ENCODE peak calls at places on chromosome 18, in five cellular contexts. U is stimulated activated CD4-positive, alpha-beta T cell treated with anti-CD3 and anti-CD28 coated beads, Interleukin-1b, Interleukin-23, amount 100 ng/mL, for 24 hours; F is stomach; N is AG09309; S is bronchial epithelial cell. G is an unnamed sample.

GRCh38 chr18:46518438-46518837 is 138.6 kb downstream of the LOXHD1 start:
- DNase-seq in U (no peak), F (no peak), N (no peak), S (peak), G (no peak)

GRCh38 chr18:13542520-13542847 is 183.9 kb downstream of the FAM210A start:
- DNase-seq in U (no peak), F (no peak), N (no peak), S (no peak), G (no peak)

GRCh38 chr18:9539938-9540337 is 64.6 kb downstream of the RALBP1 start:
- DNase-seq in U (no peak), F (no peak), N (no peak), S (no peak), G (no peak)

GRCh38 chr18:24799720-24800119 is 339.3 kb downstream of the HRH4 start:
- DNase-seq in U (no peak), F (no peak), N (no peak), S (peak), G (no peak)

GRCh38 chr18:32454667-32455066 is 16.0 kb downstream of the GAREM1 start:
- DNase-seq in U (no peak), F (no peak), N (no peak), S (peak), G (no peak)

GRCh38 chr18:3211236-3211992 is 8.4 kb downstream of the MYOM1 start:
- DNase-seq in U (no peak), F (no peak), N (no peak), S (no peak), G (no peak)

GRCh38 chr18:59061914-59062642 is 77.6 kb upstream of the SEC11C start:
- DNase-seq in U (no peak), F (no peak), N (no peak), S (no peak), G (no peak)

GRCh38 chr18:3449702-3450357 is at the start of gene TGIF1:
- DNase-seq in U (no peak), F (peak), N (no peak), S (peak), G (peak)

GRCh38 chr18:44325903-44326650 is 354.6 kb upstream of the SETBP1 start:
- DNase-seq in U (no peak), F (peak), N (peak), S (peak), G (no peak)

GRCh38 chr18:35441857-35442595 is 55.7 kb downstream of the INO80C start:
- DNase-seq in U (no peak), F (no peak), N (no peak), S (peak), G (no peak)

GRCh38 chr18:29012364-29012763 is 835.4 kb upstream of the CDH2 start:
- DNase-seq in U (no peak), F (no peak), N (no peak), S (no peak), G (no peak)

GRCh38 chr18:27185025-27185763 is at the start of gene CHST9:
- DNase-seq in U (no peak), F (peak), N (no peak), S (no peak), G (no peak)

GRCh38 chr18:22517356-22517755 is 99.6 kb upstream of the CTAGE1 start:
- DNase-seq in U (no peak), F (no peak), N (no peak), S (no peak), G (no peak)

GRCh38 chr18:61637319-61637718 is 255.5 kb downstream of the RNF152 start:
- DNase-seq in U (no peak), F (peak), N (no peak), S (no peak), G (no peak)

GRCh38 chr18:48866028-48866733 is 84.6 kb downstream of the SMAD7 start:
- DNase-seq in U (no peak), F (peak), N (peak), S (peak), G (no peak)

GRCh38 chr18:78634061-78634696 is 345.4 kb upstream of the SALL3 start:
- DNase-seq in U (no peak), F (no peak), N (no peak), S (no peak), G (no peak)

GRCh38 chr18:29191263-29191662 is 1014.3 kb upstream of the CDH2 start:
- DNase-seq in U (no peak), F (no peak), N (no peak), S (peak), G (no peak)

GRCh38 chr18:76482971-76483691 is 11.9 kb downstream of the ZNF516 start:
- DNase-seq in U (no peak), F (no peak), N (no peak), S (no peak), G (no peak)

GRCh38 chr18:44742741-44743311 is 62.1 kb downstream of the SETBP1 start:
- DNase-seq in U (no peak), F (no peak), N (peak), S (no peak), G (no peak)

GRCh38 chr18:42706618-42707017 is 408.9 kb downstream of the RIT2 start:
- DNase-seq in U (no peak), F (no peak), N (no peak), S (peak), G (no peak)

GRCh38 chr18:55031164-55031563 is 71.9 kb upstream of the CCDC68 start:
- DNase-seq in U (no peak), F (no peak), N (no peak), S (peak), G (no peak)

GRCh38 chr18:46452820-46453219 is 204.2 kb downstream of the LOXHD1 start:
- DNase-seq in U (no peak), F (no peak), N (no peak), S (peak), G (no peak)

GRCh38 chr18:9950289-9951016 is 36.6 kb downstream of the VAPA start:
- DNase-seq in U (no peak), F (no peak), N (no peak), S (peak), G (no peak)

GRCh38 chr18:40355701-40356100 is 1599.3 kb upstream of the PIK3C3 start:
- DNase-seq in U (no peak), F (no peak), N (no peak), S (peak), G (no peak)

GRCh38 chr18:50797147-50797546 is 22.7 kb downstream of the MRO start:
- DNase-seq in U (no peak), F (peak), N (no peak), S (no peak), G (no peak)

G was measured in GOT3.